ENCODE peak calls at places on chromosomes 1 and 21, in four cellular contexts. D is GM23338, X is GM12878, Q is HepG2. K is an unnamed sample.
A peak's percentile ranks its signal among the peaks of the same experiment; 100 is the strongest.

GRCh38 chr1:45009956-45010854 is 919 bp downstream of the HECTD3 start:
- DNase-seq in D (peak; percentile 52), X (no peak), Q (no peak), K (no peak)

GRCh38 chr1:99282536-99282935 is 18.2 kb downstream of the PLPPR4 start:
- DNase-seq in D (no peak), X (no peak), Q (no peak), K (no peak)

GRCh38 chr1:118335372-118335771 is 150.3 kb upstream of the SPAG17 start:
- DNase-seq in D (no peak), X (peak; percentile 68), Q (no peak), K (peak; percentile 87)

GRCh38 chr1:78649628-78650027 is at the start of gene IFI44:
- DNase-seq in D (no peak), X (peak; percentile 75), Q (no peak), K (peak; percentile 76)

GRCh38 chr1:171998711-171999110 is 157.4 kb downstream of the DNM3 start:
- DNase-seq in D (no peak), X (no peak), Q (no peak), K (no peak)

GRCh38 chr1:203178083-203178482 is 2.5 kb upstream of the MYBPH start:
- DNase-seq in D (no peak), X (no peak), Q (peak; percentile 84), K (no peak)

GRCh38 chr1:173474097-173474779 is 2.9 kb upstream of the PRDX6 start:
- DNase-seq in D (no peak), X (no peak), Q (peak; percentile 74), K (no peak)

GRCh38 chr1:8889925-8890785 is 11.7 kb upstream of the ENO1 start:
- DNase-seq in D (no peak), X (no peak), Q (no peak), K (no peak)

GRCh38 chr1:26721669-26722355 is 26.0 kb downstream of the ARID1A start:
- DNase-seq in D (no peak), X (no peak), Q (no peak), K (no peak)

GRCh38 chr1:168957818-168958217 is 148.7 kb upstream of the ATP1B1 start:
- DNase-seq in D (no peak), X (no peak), Q (no peak), K (no peak)

GRCh38 chr1:53391982-53392381 is 64.1 kb upstream of the LRP8 start:
- DNase-seq in D (no peak), X (no peak), Q (no peak), K (no peak)

GRCh38 chr1:16326833-16327404 is 25.4 kb downstream of the FBXO42 start:
- DNase-seq in D (no peak), X (no peak), Q (no peak), K (no peak)

GRCh38 chr1:167059045-167059728 is 31.0 kb downstream of the GPA33 start:
- DNase-seq in D (peak; percentile 90), X (no peak), Q (peak; percentile 45), K (peak; percentile 53)

GRCh38 chr21:44550807-44551206 is 498 bp downstream of the KRTAP10-2 start:
- DNase-seq in D (no peak), X (no peak), Q (no peak), K (no peak)

GRCh38 chr1:84691139-84691783 is 1.0 kb upstream of the SSX2IP start:
- DNase-seq in D (peak; percentile 53), X (no peak), Q (no peak), K (no peak)

GRCh38 chr1:169138866-169139670 is 32.6 kb downstream of the ATP1B1 start:
- DNase-seq in D (peak; percentile 34), X (peak; percentile 55), Q (peak; percentile 28), K (no peak)

GRCh38 chr1:59333626-59334277 is 36.9 kb downstream of the FGGY start:
- DNase-seq in D (no peak), X (no peak), Q (no peak), K (no peak)

GRCh38 chr1:113895961-113896360 is 8.6 kb upstream of the BCL2L15 start:
- DNase-seq in D (no peak), X (no peak), Q (no peak), K (no peak)

GRCh38 chr1:72670902-72671301 is 388.6 kb upstream of the NEGR1 start:
- DNase-seq in D (peak; percentile 68), X (no peak), Q (no peak), K (no peak)

GRCh38 chr1:14961661-14962267 is 191.8 kb upstream of the TMEM51 start:
- DNase-seq in D (peak; percentile 69), X (no peak), Q (no peak), K (no peak)

GRCh38 chr1:35585281-35585680 is 12.2 kb downstream of the TFAP2E start:
- DNase-seq in D (no peak), X (no peak), Q (no peak), K (no peak)

GRCh38 chr1:245045087-245045881 is 109.5 kb upstream of the KIF26B start:
- DNase-seq in D (peak; percentile 47), X (no peak), Q (peak; percentile 98), K (no peak)

GRCh38 chr21:25929859-25930520 is 195.2 kb downstream of the GABPA start:
- DNase-seq in D (peak; percentile 38), X (no peak), Q (no peak), K (no peak)

GRCh38 chr1:93340090-93340489 is 5.6 kb upstream of the DR1 start:
- DNase-seq in D (no peak), X (no peak), Q (no peak), K (no peak)

GRCh38 chr1:93339171-93339697 is 6.5 kb upstream of the DR1 start:
- DNase-seq in D (no peak), X (no peak), Q (no peak), K (no peak)

GRCh38 chr1:93338426-93338825 is 7.3 kb upstream of the DR1 start:
- DNase-seq in D (no peak), X (no peak), Q (no peak), K (no peak)
- TF ChIP-seq POLR2AphosphoS5 in D (no peak), X (no peak), Q (no peak), K (no peak)

GRCh38 chr1:21652101-21652936 is 16.8 kb downstream of the RAP1GAP start:
- DNase-seq in D (peak; percentile 59), X (no peak), Q (no peak), K (no peak)
- TF ChIP-seq EZH2 in D (no peak), X (no peak), Q (no peak), K (no peak)

GRCh38 chr1:6359568-6360496 is 33.7 kb downstream of the ACOT7 start:
- DNase-seq in D (peak; percentile 58), X (peak; percentile 50), Q (peak; percentile 93), K (no peak)
- TF ChIP-seq POLR2AphosphoS5 in D (no peak), X (peak; percentile 52), Q (no peak), K (no peak)

GRCh38 chr1:40820251-40820797 is 36.7 kb downstream of the KCNQ4 start:
- DNase-seq in D (peak; percentile 67), X (no peak), Q (no peak), K (no peak)
- TF ChIP-seq EZH2 in D (no peak), X (no peak), Q (no peak), K (no peak)

GRCh38 chr1:230105245-230105753 is 38.3 kb downstream of the GALNT2 start:
- DNase-seq in D (no peak), X (no peak), Q (peak; percentile 72), K (no peak)

GRCh38 chr1:230103341-230104173 is 36.5 kb downstream of the GALNT2 start:
- DNase-seq in D (no peak), X (no peak), Q (no peak), K (no peak)

GRCh38 chr1:230107941-230108340 is 40.9 kb downstream of the GALNT2 start:
- DNase-seq in D (no peak), X (no peak), Q (no peak), K (no peak)

GRCh38 chr1:230104395-230105244 is 37.6 kb downstream of the GALNT2 start:
- DNase-seq in D (peak; percentile 45), X (peak; percentile 69), Q (peak; percentile 92), K (no peak)

GRCh38 chr1:230105754-230106625 is 39.0 kb downstream of the GALNT2 start:
- DNase-seq in D (no peak), X (peak; percentile 59), Q (peak; percentile 89), K (no peak)
- TF ChIP-seq POLR2AphosphoS5 in D (no peak), X (no peak), Q (no peak), K (no peak)

DNA sequence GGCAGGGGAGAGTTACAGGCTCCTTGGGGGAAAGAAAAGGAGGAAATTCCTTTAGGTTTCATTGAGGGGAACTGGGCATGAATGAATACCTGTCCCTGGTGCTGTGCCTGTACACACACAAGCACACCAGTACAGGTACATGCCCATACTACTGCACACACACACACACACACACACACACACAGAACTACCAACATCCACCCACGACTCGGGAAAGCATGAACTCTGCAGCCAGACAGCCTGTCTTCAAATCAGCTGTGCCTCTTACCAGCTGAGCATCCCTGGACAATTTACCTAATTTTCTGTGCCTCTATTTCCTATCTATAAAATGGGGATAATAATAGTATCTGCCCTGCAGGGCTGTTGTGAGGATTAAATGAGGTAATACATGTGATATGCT is 7.2 kb upstream of the GRIK3 start:
- DNase-seq in D (no peak), X (no peak), Q (no peak), K (no peak)
- TF ChIP-seq EZH2 in D (no peak), X (no peak), Q (no peak), K (no peak)

GRCh38 chr1:230066466-230067404 is at the start of gene GALNT2:
- DNase-seq in D (peak; percentile 92), X (peak; percentile 48), Q (peak; percentile 80), K (no peak)
- TF ChIP-seq POLR2AphosphoS5 in D (peak; percentile 51), X (peak; percentile 68), Q (peak; percentile 45), K (no peak)

GRCh38 chr21:42781981-42782722 is 97.2 kb downstream of the WDR4 start:
- DNase-seq in D (peak; percentile 78), X (no peak), Q (no peak), K (no peak)

GRCh38 chr21:42782723-42783247 is 96.6 kb downstream of the WDR4 start:
- DNase-seq in D (no peak), X (no peak), Q (no peak), K (no peak)

GRCh38 chr21:42784276-42784675 is 95.1 kb downstream of the WDR4 start:
- DNase-seq in D (no peak), X (no peak), Q (no peak), K (no peak)

GRCh38 chr21:42779431-42779861 is 99.9 kb downstream of the WDR4 start:
- DNase-seq in D (no peak), X (no peak), Q (no peak), K (no peak)

DNA sequence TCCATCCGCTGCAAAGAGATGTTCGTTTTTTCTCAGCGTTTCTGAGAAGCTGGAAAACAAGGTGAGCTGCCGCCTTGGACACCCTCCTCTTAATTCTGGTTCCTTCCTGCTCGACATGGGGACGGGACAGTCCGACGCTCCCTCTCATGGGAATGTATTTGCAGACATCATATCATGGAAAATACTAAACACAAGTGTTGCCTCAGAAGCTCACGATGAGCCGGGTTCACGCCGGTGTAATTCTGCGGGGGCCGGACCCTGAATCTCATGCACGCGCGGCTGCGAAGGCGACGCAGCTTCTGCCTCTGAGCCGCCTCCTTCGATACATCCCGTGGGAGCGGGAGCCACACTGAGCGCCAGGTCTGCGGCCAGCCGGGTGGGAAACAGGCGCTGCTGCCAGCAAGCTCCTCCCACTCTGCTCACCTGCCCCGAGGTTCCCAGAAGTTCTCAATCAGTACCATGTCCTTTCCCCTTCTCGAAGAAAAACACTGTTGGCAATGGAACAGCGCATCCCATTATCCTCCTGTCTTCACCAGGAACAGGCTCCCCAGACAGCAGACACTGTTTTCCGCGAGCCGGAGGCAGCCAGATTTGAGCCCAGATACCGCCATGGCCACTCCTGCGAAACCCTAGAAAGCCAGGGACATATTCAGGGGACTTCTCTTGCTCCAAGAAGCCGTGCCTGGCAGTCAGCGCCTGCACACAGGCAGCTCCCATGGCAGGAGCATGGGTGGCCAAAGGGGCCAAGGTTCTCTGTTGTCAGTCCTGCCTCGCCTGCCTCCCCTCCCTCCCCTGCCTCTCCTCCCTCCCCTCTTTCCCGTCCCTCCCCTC is 98.0 kb downstream of the WDR4 start:
- DNase-seq in D (peak; percentile 63), X (no peak), Q (peak; percentile 32), K (no peak)
- TF ChIP-seq EZH2 in D (peak; percentile 37), X (no peak), Q (no peak), K (no peak)